ENCODE peak calls at places on chromosomes 6 and 20, in four cellular contexts. Z, P, B and Q are unnamed samples.

GRCh38 chr6:163298079-163298807 is 116.3 kb upstream of the QKI start:
- DNase-seq in Z (no peak), P (no peak), B (no peak), Q (no peak)

GRCh38 chr6:35049346-35049745 is 91.8 kb downstream of the TCP11 start:
- DNase-seq in Z (no peak), P (no peak), B (no peak), Q (no peak)

GRCh38 chr6:12440981-12441380 is 150.8 kb downstream of the EDN1 start:
- DNase-seq in P (no peak), Z (no peak), B (no peak), Q (no peak)

GRCh38 chr6:100913400-100914276 is 32.5 kb upstream of the ASCC3 start:
- DNase-seq in B (no peak), P (no peak), Z (no peak), Q (no peak)

GRCh38 chr6:108742041-108742440 is 106.2 kb upstream of the ARMC2 start:
- DNase-seq in Z (no peak), P (no peak), B (no peak), Q (no peak)

GRCh38 chr20:44401052-44401769 is 45.7 kb downstream of the HNF4A start:
- DNase-seq in B (no peak), Z (no peak), P (no peak), Q (no peak)

GRCh38 chr20:17327185-17327780 is 100.4 kb downstream of the PCSK2 start:
- DNase-seq in P (no peak), B (no peak), Z (no peak), Q (no peak)

GRCh38 chr6:75296811-75297779 is 12.5 kb upstream of the TMEM30A start:
- DNase-seq in Z (no peak), P (no peak), B (no peak), Q (no peak)

DNA sequence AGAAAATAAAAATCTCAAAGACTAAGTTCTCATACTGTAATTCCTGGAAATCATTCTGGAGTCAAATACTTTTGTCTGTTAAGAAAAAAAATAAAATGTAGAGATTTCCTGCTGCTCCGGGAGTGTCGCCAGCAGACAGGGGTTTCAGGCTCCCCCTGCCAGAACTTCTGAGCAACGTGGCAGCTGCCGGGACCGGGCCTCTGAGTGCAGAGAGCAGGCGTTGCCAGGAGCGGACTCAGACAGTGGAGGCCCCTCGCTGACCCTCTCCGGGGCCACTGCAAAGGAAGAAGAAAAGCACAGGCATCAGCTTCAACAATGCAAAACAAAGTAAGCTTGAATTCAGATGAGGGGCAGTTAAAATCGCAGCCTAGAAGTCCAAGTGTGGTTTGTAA is 95.5 kb downstream of the THBS2 start:
- DNase-seq in P (peak; percentile 60), Z (no peak), B (no peak), Q (no peak)
- TF ChIP-seq CTCF in P (no peak), Z (no peak), B (no peak), Q (no peak)

DNA sequence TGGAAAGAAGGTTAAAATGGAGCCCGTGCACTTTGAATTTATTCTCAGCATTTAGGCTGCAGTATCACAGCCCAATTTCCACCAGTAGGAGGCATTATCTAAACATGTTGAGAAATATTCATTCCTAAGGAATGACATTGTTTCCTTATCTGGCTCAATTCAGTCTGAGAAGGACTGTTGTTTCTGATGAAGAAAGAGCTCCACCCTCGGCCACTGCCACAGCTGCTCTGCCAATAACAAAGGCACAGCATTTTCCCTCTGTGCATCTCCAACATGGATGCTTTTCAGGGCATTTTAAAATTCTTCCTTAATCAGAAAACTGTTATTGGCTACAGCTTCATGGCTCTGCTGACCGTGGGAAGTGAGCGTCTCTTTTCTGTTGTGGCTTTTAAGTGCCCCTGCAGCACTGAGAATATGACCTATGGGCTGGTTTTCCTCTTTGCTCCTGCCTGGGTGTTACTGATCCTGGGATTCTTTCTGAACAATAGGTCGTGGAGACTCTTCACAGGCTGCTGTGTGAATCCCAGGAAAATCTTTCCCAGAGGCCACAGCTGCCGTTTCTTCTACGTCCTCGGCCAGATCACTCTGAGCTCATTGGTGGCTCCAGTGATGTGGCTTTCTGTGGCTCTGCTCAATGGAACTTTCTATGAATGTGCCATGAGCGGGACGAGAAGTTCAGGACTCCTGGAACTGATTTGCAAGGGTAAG is at the start of gene CALHM5:
- DNase-seq in Z (no peak), P (peak; percentile 74), B (no peak), Q (no peak)
- TF ChIP-seq CTCF in Z (no peak), P (peak; percentile 76), B (peak; percentile 13), Q (no peak)

GRCh38 chr6:42084889-42085288 is 34.6 kb downstream of the TAF8 start:
- DNase-seq in B (no peak), P (no peak), Z (no peak), Q (no peak)
- TF ChIP-seq CTCF in B (no peak), P (no peak), Z (no peak), Q (no peak)

GRCh38 chr6:127190552-127190951 is 72.1 kb downstream of the RSPO3 start:
- DNase-seq in P (no peak), B (no peak), Z (no peak), Q (no peak)
- TF ChIP-seq CTCF in P (peak; percentile 64), B (no peak), Z (no peak), Q (no peak)

GRCh38 chr6:45946352-45946751 is 69.3 kb downstream of the CLIC5 start:
- DNase-seq in P (peak; percentile 74), Z (no peak), B (no peak), Q (no peak)
- TF ChIP-seq CTCF in P (peak; percentile 77), Z (no peak), B (no peak), Q (no peak)

GRCh38 chr6:29708432-29709177 is 14.6 kb upstream of the HLA-F start:
- DNase-seq in Z (peak; percentile 62), P (no peak), B (no peak), Q (no peak)
- TF ChIP-seq CTCF in Z (no peak), P (no peak), B (no peak), Q (no peak)

GRCh38 chr6:31358302-31358701 is 1.3 kb upstream of the HLA-B start:
- DNase-seq in Z (no peak), P (no peak), B (no peak), Q (no peak)

GRCh38 chr6:31356216-31356945 is 598 bp downstream of the HLA-B start:
- DNase-seq in B (no peak), P (no peak), Z (no peak), Q (no peak)

GRCh38 chr6:31354788-31355539 is 2.0 kb downstream of the HLA-B start:
- DNase-seq in P (no peak), B (no peak), Z (no peak), Q (no peak)

GRCh38 chr6:31355540-31355988 is 1.4 kb downstream of the HLA-B start:
- DNase-seq in P (no peak), B (no peak), Z (no peak), Q (no peak)

DNA sequence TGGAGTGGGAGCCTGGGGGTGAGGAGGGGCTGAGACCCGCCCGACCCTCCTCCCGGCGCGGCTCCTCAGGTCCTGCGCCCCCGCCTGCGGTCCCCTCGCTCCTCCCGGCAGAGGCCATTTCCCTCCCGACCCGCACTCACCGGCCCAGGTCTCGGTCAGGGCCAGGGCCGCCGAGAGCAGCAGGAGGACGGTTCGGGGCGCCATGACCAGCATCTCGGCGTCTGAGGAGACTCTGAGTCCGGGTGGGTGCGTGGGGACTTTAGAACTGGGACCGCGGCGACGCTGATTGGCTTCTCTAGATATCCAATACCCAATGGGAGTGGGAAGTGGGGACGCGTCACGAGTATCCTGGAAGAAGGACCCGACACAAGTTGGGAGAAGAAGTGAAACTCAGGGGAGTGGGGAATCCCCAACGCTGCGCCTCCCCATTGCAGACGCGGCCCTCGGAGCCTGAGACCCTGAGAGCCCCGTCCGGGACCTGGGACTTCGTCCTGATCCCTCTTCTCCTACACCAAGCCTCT is at the start of gene HLA-B:
- DNase-seq in Z (peak; percentile 73), P (peak; percentile 59), B (peak; percentile 95), Q (peak; percentile 41)
- TF ChIP-seq CTCF in Z (no peak), P (no peak), B (no peak), Q (no peak)

GRCh38 chr20:43255877-43256276 is 66.2 kb upstream of the PTPRT start:
- DNase-seq in B (no peak), Z (no peak), P (no peak), Q (no peak)
- TF ChIP-seq CTCF in B (no peak), Z (no peak), P (no peak), Q (no peak)